ENCODE peak calls at places on chromosome 16, in nine cellular contexts. S is right lobe of liver; A is Panc1; J is right cardiac atrium; V is CD8-positive, alpha-beta memory T cell; E is suprapubic skin; B is thyroid gland; H is esophagus squamous epithelium; L is NT2/D1. X is an unnamed sample. For H3K9me3 and H3K4me1, the result is how much of the 10 kb centered on the place peaks cover.

GRCh38 chr16:85329999-85330693 is 217.9 kb upstream of the CIBAR2 start:
- DNase-seq in S (no peak), A (no peak), J (no peak), V (no peak), E (no peak), B (no peak), H (no peak), L (no peak), X (no peak)

GRCh38 chr16:72085002-72085401 is 8.4 kb downstream of the TXNL4B start:
- DNase-seq in S (no peak), A (no peak), J (peak), V (no peak), E (no peak), B (no peak), H (no peak), L (no peak), X (no peak)

GRCh38 chr16:50326835-50327465 is 41.8 kb downstream of the BRD7 start:
- DNase-seq in S (no peak), A (peak), J (no peak), V (peak), E (no peak), B (no peak), H (no peak), L (peak), X (peak)

GRCh38 chr16:73199214-73199613 is 151.3 kb upstream of the ZFHX3 start:
- DNase-seq in S (no peak), A (no peak), J (no peak), V (no peak), E (no peak), B (no peak), H (no peak), L (no peak), X (no peak)

GRCh38 chr16:28891964-28892890 is 13.9 kb downstream of the ATP2A1 start:
- DNase-seq in S (no peak), A (no peak), J (no peak), V (no peak), E (no peak), B (no peak), H (no peak), L (no peak), X (no peak)

GRCh38 chr16:89121691-89122321 is 28.2 kb downstream of the ACSF3 start:
- DNase-seq in S (peak), A (no peak), J (peak), V (no peak), E (no peak), B (peak), H (no peak), L (no peak), X (no peak)

GRCh38 chr16:47499080-47499699 is 38.1 kb downstream of the PHKB start:
- DNase-seq in S (no peak), A (no peak), J (no peak), V (no peak), E (no peak), B (no peak), H (no peak), L (no peak), X (no peak)

GRCh38 chr16:50809561-50809960 is 67.7 kb downstream of the CYLD start:
- DNase-seq in S (no peak), A (no peak), J (no peak), V (no peak), E (no peak), B (no peak), H (no peak), L (no peak), X (no peak)

GRCh38 chr16:21159281-21159951 is 942 bp downstream of the LDAF1 start:
- DNase-seq in S (peak), A (no peak), J (peak), V (no peak), E (peak), B (peak), H (no peak), L (peak), X (no peak)

GRCh38 chr16:54291981-54292487 is 5.4 kb upstream of the IRX3 start:
- DNase-seq in S (no peak), A (no peak), J (no peak), V (no peak), E (no peak), B (no peak), H (no peak), L (no peak), X (no peak)

GRCh38 chr16:17802566-17802965 is 331.8 kb upstream of the XYLT1 start:
- DNase-seq in S (no peak), A (no peak), J (no peak), V (no peak), E (no peak), B (no peak), H (no peak), L (no peak), X (no peak)

GRCh38 chr16:16048904-16049582 is 99.6 kb downstream of the ABCC1 start:
- DNase-seq in S (no peak), A (no peak), J (no peak), V (no peak), E (no peak), B (no peak), H (no peak), L (no peak), X (no peak)

GRCh38 chr16:84648595-84649510 is 542 bp downstream of the KLHL36 start:
- DNase-seq in S (peak), A (no peak), J (peak), V (peak), E (peak), B (peak), H (no peak), L (no peak), X (no peak)

GRCh38 chr16:89712476-89712805 is 8.3 kb downstream of the VPS9D1 start:
- DNase-seq in S (no peak), A (no peak), J (peak), V (no peak), E (no peak), B (no peak), H (no peak), L (no peak), X (no peak)

GRCh38 chr16:27228036-27228435 is 24.7 kb downstream of the KDM8 start:
- DNase-seq in S (no peak), A (no peak), J (no peak), V (no peak), E (no peak), B (no peak), H (no peak), L (no peak), X (no peak)

GRCh38 chr16:74315059-74315458 is 18.4 kb downstream of the PSMD7 start:
- DNase-seq in S (no peak), A (no peak), J (no peak), V (no peak), E (no peak), B (no peak), H (no peak), L (no peak), X (no peak)

GRCh38 chr16:15457958-15458357 is 23.6 kb downstream of the BMERB1 start:
- DNase-seq in S (no peak), A (no peak), J (no peak), V (no peak), E (no peak), B (no peak), H (no peak), L (no peak), X (no peak)

GRCh38 chr16:30187971-30188561 is 4.7 kb downstream of the CORO1A start:
- DNase-seq in S (peak), A (no peak), J (peak), V (no peak), E (no peak), B (no peak), H (no peak), L (no peak), X (no peak)

GRCh38 chr16:29994613-29995329 is 646 bp downstream of the HIRIP3 start:
- DNase-seq in S (peak), A (no peak), J (peak), V (peak), E (peak), B (no peak), H (no peak), L (no peak), X (no peak)

GRCh38 chr16:35516971-35517370 is 2057.6 kb downstream of the TP53TG3F start:
- DNase-seq in S (no peak), A (no peak), J (no peak), V (no peak), E (no peak), B (no peak), H (no peak), L (no peak), X (no peak)
- H3K9me3 ChIP-seq in S (under half), A (under half), J (under half), V (under half), E (under half), B (under half), H (under half), L (under half), X (under half)

DNA sequence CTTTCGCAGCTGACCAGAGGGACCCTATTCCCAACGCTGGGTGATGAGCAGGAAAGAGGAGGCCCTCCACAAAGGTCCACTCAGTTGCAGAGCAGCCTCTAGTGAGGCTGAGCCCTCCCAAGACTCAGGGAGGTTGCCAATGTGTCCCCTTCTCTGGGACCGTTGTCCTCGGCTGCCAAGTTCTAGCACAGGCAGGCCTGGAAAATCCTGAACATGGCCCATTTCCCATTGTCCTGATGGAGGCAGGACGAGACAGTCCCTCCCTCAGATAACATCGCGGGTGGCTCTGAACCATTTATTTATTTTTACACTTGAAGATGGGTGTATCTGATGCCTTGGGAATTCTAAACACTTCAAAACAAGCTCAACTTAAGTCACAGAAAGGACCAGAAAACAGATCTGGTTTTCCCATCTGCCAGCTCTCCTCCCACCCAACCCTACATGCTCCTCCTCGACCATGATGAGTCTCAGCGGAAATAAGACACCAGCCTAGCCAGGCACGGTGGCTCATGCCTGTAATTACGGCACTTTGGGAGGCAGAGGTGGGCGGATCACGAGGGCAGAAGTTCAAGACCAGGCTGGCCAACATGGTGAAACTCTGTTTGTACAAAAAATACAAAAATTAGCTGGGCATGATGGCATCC is 12.8 kb downstream of the CDIP1 start:
- DNase-seq in S (no peak), A (no peak), J (no peak), V (no peak), E (no peak), B (no peak), H (no peak), L (no peak), X (no peak)
- H3K4me1 ChIP-seq in S (under half), A (under half), J (under half), V (under half), E (under half), B (under half), H (under half), L (under half), X (under half)

GRCh38 chr16:49282690-49283375 is 1.2 kb upstream of the CBLN1 start:
- DNase-seq in S (peak), A (no peak), J (peak), V (no peak), E (no peak), B (peak), H (no peak), L (peak), X (no peak)
- H3K4me3 ChIP-seq in S (peak), A (no peak), J (peak), V (no peak), E (peak), B (no peak), H (peak), L (peak), X (peak)

GRCh38 chr16:11480634-11481033 is 106.1 kb downstream of the LITAF start:
- DNase-seq in S (no peak), A (no peak), J (no peak), V (no peak), E (no peak), B (no peak), H (no peak), L (no peak), X (no peak)
- H3K9me3 ChIP-seq in S (under half), A (under half), J (under half), V (under half), E (under half), B (under half), H (under half), L (under half), X (under half)

GRCh38 chr16:10941127-10941933 is 938 bp downstream of the DEXI start:
- DNase-seq in S (peak), A (no peak), J (no peak), V (no peak), E (no peak), B (no peak), H (no peak), L (no peak), X (no peak)
- H3K4me1 ChIP-seq in S (under half), A (under half), J (under half), V (half or more), E (half or more), B (half or more), H (half or more), L (under half), X (under half)

GRCh38 chr16:22814330-22815105 is 556 bp downstream of the HS3ST2 start:
- DNase-seq in S (no peak), A (no peak), J (peak), V (no peak), E (no peak), B (no peak), H (no peak), L (no peak), X (no peak)

GRCh38 chr16:22813223-22813945 is 578 bp upstream of the HS3ST2 start:
- DNase-seq in S (peak), A (no peak), J (peak), V (no peak), E (peak), B (peak), H (no peak), L (peak), X (peak)

GRCh38 chr16:22816475-22816874 is 2.5 kb downstream of the HS3ST2 start:
- DNase-seq in S (no peak), A (no peak), J (no peak), V (no peak), E (no peak), B (no peak), H (no peak), L (no peak), X (no peak)

GRCh38 chr16:22813946-22814325 is at the start of gene HS3ST2:
- DNase-seq in S (peak), A (no peak), J (peak), V (no peak), E (peak), B (peak), H (no peak), L (peak), X (no peak)

GRCh38 chr16:22815863-22816262 is 1.9 kb downstream of the HS3ST2 start:
- DNase-seq in S (no peak), A (no peak), J (no peak), V (no peak), E (no peak), B (no peak), H (no peak), L (no peak), X (no peak)
- H3K4me3 ChIP-seq in S (no peak), A (no peak), J (no peak), V (no peak), E (peak), B (no peak), H (no peak), L (no peak), X (no peak)

GRCh38 chr16:3304370-3304769 is 860 bp downstream of the TIGD7 start:
- DNase-seq in S (no peak), A (no peak), J (no peak), V (no peak), E (no peak), B (no peak), H (no peak), L (no peak), X (no peak)
- H3K9me3 ChIP-seq in S (under half), A (half or more), J (under half), V (under half), E (half or more), B (under half), H (under half), L (under half), X (under half)

X was measured in iPS DF 6.9.